ENCODE peak calls at places on chromosomes 1 and 21, in six cellular contexts. One of them, this sample, is unnamed.

GRCh38 chr1:180675586-180675985 is 43.8 kb downstream of the XPR1 start:
- DNase-seq in mucosa of descending colon: no peak
- DNase-seq in cardiac muscle cell: no peak
- DNase-seq in prostate gland: no peak
- DNase-seq in brain microvascular endothelial cell: no peak
- DNase-seq in GM12864: no peak
- DNase-seq in this sample: no peak

GRCh38 chr1:11286735-11287410 is 13.9 kb downstream of the UBIAD1 start:
- DNase-seq in brain microvascular endothelial cell: peak
- DNase-seq in cardiac muscle cell: no peak
- DNase-seq in GM12864: no peak
- DNase-seq in prostate gland: no peak
- DNase-seq in mucosa of descending colon: no peak
- DNase-seq in this sample: no peak

GRCh38 chr1:153608742-153609584 is 4.0 kb downstream of the S100A16 start:
- DNase-seq in mucosa of descending colon: peak
- DNase-seq in cardiac muscle cell: peak
- DNase-seq in prostate gland: no peak
- DNase-seq in brain microvascular endothelial cell: peak
- DNase-seq in GM12864: no peak
- DNase-seq in this sample: no peak

GRCh38 chr1:159929155-159930051 is 4.1 kb upstream of the TAGLN2 start:
- DNase-seq in cardiac muscle cell: no peak
- DNase-seq in brain microvascular endothelial cell: no peak
- DNase-seq in GM12864: no peak
- DNase-seq in mucosa of descending colon: peak
- DNase-seq in prostate gland: peak
- DNase-seq in this sample: no peak

GRCh38 chr1:114093624-114094302 is 59.9 kb downstream of the SYT6 start:
- DNase-seq in brain microvascular endothelial cell: peak
- DNase-seq in mucosa of descending colon: no peak
- DNase-seq in prostate gland: peak
- DNase-seq in GM12864: no peak
- DNase-seq in cardiac muscle cell: no peak
- DNase-seq in this sample: no peak

GRCh38 chr1:248863011-248863881 is 4.4 kb upstream of the ZNF692 start:
- DNase-seq in cardiac muscle cell: peak
- DNase-seq in GM12864: peak
- DNase-seq in mucosa of descending colon: peak
- DNase-seq in brain microvascular endothelial cell: peak
- DNase-seq in prostate gland: peak
- DNase-seq in this sample: peak

GRCh38 chr1:98696077-98696476 is 34.6 kb downstream of the SNX7 start:
- DNase-seq in prostate gland: no peak
- DNase-seq in cardiac muscle cell: no peak
- DNase-seq in brain microvascular endothelial cell: no peak
- DNase-seq in mucosa of descending colon: no peak
- DNase-seq in GM12864: no peak
- DNase-seq in this sample: no peak

GRCh38 chr1:41802532-41803501 is 115.9 kb downstream of the HIVEP3 start:
- DNase-seq in cardiac muscle cell: no peak
- DNase-seq in mucosa of descending colon: peak
- DNase-seq in prostate gland: peak
- DNase-seq in GM12864: peak
- DNase-seq in brain microvascular endothelial cell: no peak
- DNase-seq in this sample: peak

GRCh38 chr21:16186742-16187141 is 457.0 kb downstream of the USP25 start:
- DNase-seq in GM12864: no peak
- DNase-seq in brain microvascular endothelial cell: peak
- DNase-seq in mucosa of descending colon: no peak
- DNase-seq in cardiac muscle cell: peak
- DNase-seq in prostate gland: no peak
- DNase-seq in this sample: no peak

GRCh38 chr1:156496211-156496761 is 4.3 kb downstream of the MEF2D start:
- DNase-seq in prostate gland: no peak
- DNase-seq in GM12864: no peak
- DNase-seq in brain microvascular endothelial cell: no peak
- DNase-seq in cardiac muscle cell: no peak
- DNase-seq in mucosa of descending colon: peak
- DNase-seq in this sample: peak

GRCh38 chr21:14699433-14700410 is 153.6 kb upstream of the SAMSN1 start:
- DNase-seq in brain microvascular endothelial cell: no peak
- DNase-seq in GM12864: no peak
- DNase-seq in prostate gland: peak
- DNase-seq in mucosa of descending colon: no peak
- DNase-seq in cardiac muscle cell: no peak
- DNase-seq in this sample: no peak

GRCh38 chr1:1602941-1603506 is 3.1 kb upstream of the FNDC10 start:
- DNase-seq in GM12864: no peak
- DNase-seq in brain microvascular endothelial cell: no peak
- DNase-seq in mucosa of descending colon: no peak
- DNase-seq in cardiac muscle cell: no peak
- DNase-seq in prostate gland: no peak
- DNase-seq in this sample: no peak

GRCh38 chr21:42350899-42351543 is at the start of gene TFF2:
- DNase-seq in prostate gland: no peak
- DNase-seq in GM12864: no peak
- DNase-seq in brain microvascular endothelial cell: no peak
- DNase-seq in mucosa of descending colon: peak
- DNase-seq in cardiac muscle cell: no peak
- DNase-seq in this sample: no peak

GRCh38 chr1:172642970-172643369 is 15.9 kb upstream of the FASLG start:
- DNase-seq in brain microvascular endothelial cell: no peak
- DNase-seq in cardiac muscle cell: no peak
- DNase-seq in prostate gland: no peak
- DNase-seq in mucosa of descending colon: no peak
- DNase-seq in GM12864: no peak
- DNase-seq in this sample: no peak

GRCh38 chr1:43443197-43443946 is 10.4 kb downstream of the HYI start:
- DNase-seq in GM12864: no peak
- DNase-seq in brain microvascular endothelial cell: no peak
- DNase-seq in prostate gland: no peak
- DNase-seq in mucosa of descending colon: peak
- DNase-seq in cardiac muscle cell: no peak
- DNase-seq in this sample: no peak

GRCh38 chr1:171790318-171790717 is 8.9 kb downstream of the METTL13 start:
- DNase-seq in mucosa of descending colon: no peak
- DNase-seq in brain microvascular endothelial cell: no peak
- DNase-seq in GM12864: no peak
- DNase-seq in cardiac muscle cell: no peak
- DNase-seq in prostate gland: no peak
- DNase-seq in this sample: no peak

GRCh38 chr1:207838156-207839082 is 72.5 kb downstream of the CD34 start:
- DNase-seq in GM12864: no peak
- DNase-seq in brain microvascular endothelial cell: peak
- DNase-seq in prostate gland: peak
- DNase-seq in cardiac muscle cell: no peak
- DNase-seq in mucosa of descending colon: no peak
- DNase-seq in this sample: no peak

DNA sequence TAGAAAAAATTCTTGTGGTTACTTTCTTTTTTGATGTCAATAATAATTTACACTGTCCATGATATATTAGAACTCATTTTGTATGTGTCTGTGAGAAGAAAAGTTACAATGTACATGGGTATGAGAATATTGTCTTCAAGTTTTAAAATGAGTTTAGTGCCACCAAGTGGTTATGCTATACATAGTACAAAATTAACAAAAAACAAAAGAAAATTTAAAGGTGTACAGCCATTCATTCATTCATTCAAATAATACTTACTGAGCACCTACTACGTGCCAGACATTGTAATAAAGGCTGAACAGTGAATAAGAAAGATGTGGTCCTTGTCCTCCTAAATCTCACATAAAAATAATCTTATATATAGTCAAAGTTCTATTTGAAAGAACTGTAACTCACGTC is 27.7 kb downstream of the UCHL5 start:
- DNase-seq in mucosa of descending colon: no peak
- DNase-seq in GM12864: no peak
- DNase-seq in brain microvascular endothelial cell: no peak
- DNase-seq in prostate gland: no peak
- DNase-seq in cardiac muscle cell: no peak
- DNase-seq in this sample: no peak
- TF ChIP-seq CTCF in mucosa of descending colon: no peak
- TF ChIP-seq CTCF in GM12864: no peak
- TF ChIP-seq CTCF in brain microvascular endothelial cell: peak
- TF ChIP-seq CTCF in prostate gland: no peak
- TF ChIP-seq CTCF in cardiac muscle cell: peak
- TF ChIP-seq CTCF in this sample: no peak

GRCh38 chr1:88885933-88886332 is 5.4 kb downstream of the GTF2B start:
- DNase-seq in cardiac muscle cell: no peak
- DNase-seq in GM12864: no peak
- DNase-seq in prostate gland: no peak
- DNase-seq in brain microvascular endothelial cell: no peak
- DNase-seq in mucosa of descending colon: no peak
- DNase-seq in this sample: no peak

GRCh38 chr1:88890790-88891317 is 513 bp downstream of the GTF2B start:
- DNase-seq in prostate gland: peak
- DNase-seq in GM12864: no peak
- DNase-seq in cardiac muscle cell: peak
- DNase-seq in mucosa of descending colon: peak
- DNase-seq in brain microvascular endothelial cell: no peak
- DNase-seq in this sample: peak

GRCh38 chr1:88892146-88892877 is 945 bp upstream of the GTF2B start:
- DNase-seq in prostate gland: no peak
- DNase-seq in brain microvascular endothelial cell: peak
- DNase-seq in GM12864: no peak
- DNase-seq in mucosa of descending colon: no peak
- DNase-seq in cardiac muscle cell: no peak
- DNase-seq in this sample: peak

GRCh38 chr1:88891318-88892145 is at the start of gene GTF2B:
- DNase-seq in prostate gland: peak
- DNase-seq in cardiac muscle cell: peak
- DNase-seq in mucosa of descending colon: peak
- DNase-seq in brain microvascular endothelial cell: peak
- DNase-seq in GM12864: peak
- DNase-seq in this sample: peak

DNA sequence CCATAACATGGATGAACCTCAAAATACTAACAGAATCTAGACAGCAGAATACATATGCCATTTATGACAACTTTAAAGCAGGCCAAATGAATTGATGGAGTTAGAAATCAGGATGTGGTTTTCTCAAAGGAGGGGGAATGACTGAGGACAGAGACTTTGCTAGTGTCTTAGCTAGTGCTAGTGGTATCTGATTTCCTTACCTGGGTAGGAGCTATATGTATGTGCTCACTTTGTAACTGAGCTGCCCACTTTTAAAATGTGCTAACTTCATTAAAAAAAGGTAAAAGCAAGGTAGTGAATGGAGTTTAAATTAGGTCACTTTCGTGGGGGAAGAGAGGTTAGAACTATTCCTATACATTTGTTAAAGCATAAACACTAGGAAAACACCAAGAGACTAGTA is 2.6 kb downstream of the GTF2B start:
- DNase-seq in prostate gland: no peak
- DNase-seq in GM12864: no peak
- DNase-seq in cardiac muscle cell: no peak
- DNase-seq in mucosa of descending colon: no peak
- DNase-seq in brain microvascular endothelial cell: no peak
- DNase-seq in this sample: no peak
- H3K4me3 ChIP-seq in prostate gland: no peak
- H3K4me3 ChIP-seq in GM12864: no peak
- H3K4me3 ChIP-seq in cardiac muscle cell: no peak
- H3K4me3 ChIP-seq in mucosa of descending colon: no peak
- H3K4me3 ChIP-seq in brain microvascular endothelial cell: no peak
- H3K4me3 ChIP-seq in this sample: no peak

GRCh38 chr1:206729507-206729906 is 41.1 kb upstream of the IL19 start:
- DNase-seq in GM12864: no peak
- DNase-seq in cardiac muscle cell: no peak
- DNase-seq in brain microvascular endothelial cell: no peak
- DNase-seq in mucosa of descending colon: no peak
- DNase-seq in prostate gland: no peak
- DNase-seq in this sample: no peak

GRCh38 chr1:206734499-206735142 is 36.0 kb upstream of the IL19 start:
- DNase-seq in prostate gland: no peak
- DNase-seq in brain microvascular endothelial cell: no peak
- DNase-seq in cardiac muscle cell: peak
- DNase-seq in GM12864: no peak
- DNase-seq in mucosa of descending colon: peak
- DNase-seq in this sample: peak

GRCh38 chr1:206735553-206736031 is 35.0 kb upstream of the IL19 start:
- DNase-seq in cardiac muscle cell: no peak
- DNase-seq in brain microvascular endothelial cell: peak
- DNase-seq in GM12864: no peak
- DNase-seq in prostate gland: no peak
- DNase-seq in mucosa of descending colon: no peak
- DNase-seq in this sample: no peak

GRCh38 chr1:206732508-206732907 is 38.1 kb upstream of the IL19 start:
- DNase-seq in cardiac muscle cell: no peak
- DNase-seq in GM12864: no peak
- DNase-seq in brain microvascular endothelial cell: no peak
- DNase-seq in mucosa of descending colon: no peak
- DNase-seq in prostate gland: no peak
- DNase-seq in this sample: no peak

GRCh38 chr1:206733012-206733411 is 37.6 kb upstream of the IL19 start:
- DNase-seq in GM12864: no peak
- DNase-seq in brain microvascular endothelial cell: no peak
- DNase-seq in mucosa of descending colon: no peak
- DNase-seq in cardiac muscle cell: no peak
- DNase-seq in prostate gland: no peak
- DNase-seq in this sample: no peak
- TF ChIP-seq CTCF in GM12864: no peak
- TF ChIP-seq CTCF in brain microvascular endothelial cell: no peak
- TF ChIP-seq CTCF in mucosa of descending colon: no peak
- TF ChIP-seq CTCF in cardiac muscle cell: no peak
- TF ChIP-seq CTCF in prostate gland: no peak
- TF ChIP-seq CTCF in this sample: no peak

GRCh38 chr1:21121764-21122471 is 54.8 kb downstream of the EIF4G3 start:
- DNase-seq in brain microvascular endothelial cell: no peak
- DNase-seq in mucosa of descending colon: no peak
- DNase-seq in cardiac muscle cell: no peak
- DNase-seq in GM12864: no peak
- DNase-seq in prostate gland: no peak
- DNase-seq in this sample: no peak

GRCh38 chr1:21123287-21123961 is 53.3 kb downstream of the EIF4G3 start:
- DNase-seq in brain microvascular endothelial cell: no peak
- DNase-seq in mucosa of descending colon: no peak
- DNase-seq in GM12864: no peak
- DNase-seq in cardiac muscle cell: no peak
- DNase-seq in prostate gland: no peak
- DNase-seq in this sample: no peak

GRCh38 chr1:21129407-21129806 is 47.3 kb downstream of the EIF4G3 start:
- DNase-seq in mucosa of descending colon: no peak
- DNase-seq in prostate gland: no peak
- DNase-seq in cardiac muscle cell: no peak
- DNase-seq in GM12864: peak
- DNase-seq in brain microvascular endothelial cell: no peak
- DNase-seq in this sample: no peak

GRCh38 chr1:21126324-21126723 is 50.4 kb downstream of the EIF4G3 start:
- DNase-seq in prostate gland: no peak
- DNase-seq in GM12864: no peak
- DNase-seq in brain microvascular endothelial cell: no peak
- DNase-seq in mucosa of descending colon: no peak
- DNase-seq in cardiac muscle cell: no peak
- DNase-seq in this sample: no peak

DNA sequence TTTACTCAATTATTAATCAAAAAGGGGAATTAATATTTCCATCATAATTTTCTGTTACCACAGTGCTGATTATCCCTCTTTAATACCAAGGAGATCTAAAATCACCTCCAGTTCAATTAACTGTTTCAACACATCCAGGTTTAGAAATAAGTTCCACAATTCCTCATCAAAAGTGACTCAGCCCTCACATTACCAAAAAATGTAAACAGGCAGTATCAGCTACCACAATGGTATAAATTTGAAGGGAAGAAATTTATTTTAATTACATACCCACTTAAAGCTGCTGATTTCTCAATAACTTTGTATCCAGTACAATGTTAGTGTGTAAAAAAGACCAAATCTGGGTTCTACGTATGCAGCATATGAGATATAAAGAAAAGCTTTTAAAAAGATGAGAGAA is 51.9 kb downstream of the EIF4G3 start:
- DNase-seq in cardiac muscle cell: no peak
- DNase-seq in GM12864: no peak
- DNase-seq in prostate gland: no peak
- DNase-seq in mucosa of descending colon: no peak
- DNase-seq in brain microvascular endothelial cell: no peak
- DNase-seq in this sample: no peak
- H3K4me3 ChIP-seq in cardiac muscle cell: no peak
- H3K4me3 ChIP-seq in GM12864: no peak
- H3K4me3 ChIP-seq in prostate gland: no peak
- H3K4me3 ChIP-seq in mucosa of descending colon: no peak
- H3K4me3 ChIP-seq in brain microvascular endothelial cell: no peak
- H3K4me3 ChIP-seq in this sample: no peak

This sample was measured in GM12865.